ENCODE peak calls at places on chromosome 18, in nine cellular contexts. D is PC-3, N is MM.1S, B is HCT116, S is OCI-LY7, F is SK-N-SH, I is hepatocyte, G is PC-9, V is GM23338. K is an unnamed sample.

GRCh38 chr18:63022429-63023022 is 297.0 kb downstream of the BCL2 start:
- DNase-seq in G (no peak), S (no peak), D (no peak), I (no peak), B (no peak), F (peak; percentile 59), N (no peak), V (peak; percentile 78), K (no peak)

GRCh38 chr18:37249895-37250618 is 315.5 kb downstream of the CELF4 start:
- DNase-seq in I (no peak), N (no peak), S (no peak), V (no peak), B (no peak), F (no peak), D (no peak), G (no peak), K (no peak)

GRCh38 chr18:52764271-52764670 is 424.3 kb downstream of the DCC start:
- DNase-seq in V (no peak), I (peak; percentile 25), F (no peak), N (no peak), B (no peak), D (no peak), G (no peak), S (no peak), K (no peak)

GRCh38 chr18:9738266-9738969 is 30.3 kb downstream of the RAB31 start:
- DNase-seq in G (no peak), I (no peak), D (no peak), V (no peak), N (no peak), S (no peak), B (no peak), F (no peak), K (peak; percentile 26)

GRCh38 chr18:49784427-49785185 is 28.7 kb downstream of the ACAA2 start:
- DNase-seq in G (no peak), S (no peak), D (peak; percentile 23), I (no peak), V (no peak), F (no peak), N (peak; percentile 59), B (no peak), K (no peak)

GRCh38 chr18:50266248-50266704 is at the start of gene CFAP53:
- DNase-seq in F (peak; percentile 99), G (peak; percentile 83), V (peak; percentile 96), B (no peak), S (peak; percentile 85), I (peak; percentile 93), D (peak; percentile 55), N (peak; percentile 91), K (peak; percentile 97)

GRCh38 chr18:78527984-78528383 is 451.6 kb upstream of the SALL3 start:
- DNase-seq in D (no peak), S (no peak), F (no peak), I (no peak), V (no peak), N (no peak), B (no peak), G (no peak), K (no peak)

GRCh38 chr18:61772293-61772848 is 120.4 kb downstream of the RNF152 start:
- DNase-seq in G (no peak), I (no peak), S (no peak), F (no peak), V (no peak), D (no peak), B (no peak), N (no peak), K (no peak)

GRCh38 chr18:2486426-2486825 is 84.9 kb downstream of the METTL4 start:
- DNase-seq in G (no peak), I (no peak), N (no peak), S (no peak), F (no peak), B (no peak), V (no peak), D (no peak), K (no peak)
- H3K9me2 ChIP-seq in G (no peaks in the 10 kb centered on the region), I (no peaks in the 10 kb centered on the region), N (no peaks in the 10 kb centered on the region), S (no peaks in the 10 kb centered on the region), F (no peaks in the 10 kb centered on the region), B (no peaks in the 10 kb centered on the region), V (no peaks in the 10 kb centered on the region), D (no peaks in the 10 kb centered on the region), K (no peaks in the 10 kb centered on the region)

GRCh38 chr18:10858477-10858876 is 290.9 kb downstream of the PIEZO2 start:
- DNase-seq in D (no peak), G (no peak), V (no peak), S (no peak), N (no peak), B (no peak), I (no peak), F (no peak), K (no peak)

GRCh38 chr18:10863026-10863425 is 286.3 kb downstream of the PIEZO2 start:
- DNase-seq in S (no peak), D (no peak), I (no peak), F (no peak), B (no peak), G (no peak), N (no peak), V (no peak), K (no peak)

GRCh38 chr18:10860382-10860781 is 289.0 kb downstream of the PIEZO2 start:
- DNase-seq in N (no peak), F (no peak), S (no peak), B (no peak), G (no peak), I (no peak), V (no peak), D (no peak), K (no peak)

GRCh38 chr18:10864722-10865121 is 284.6 kb downstream of the PIEZO2 start:
- DNase-seq in S (peak; percentile 29), F (no peak), V (no peak), I (no peak), B (no peak), N (no peak), G (no peak), D (no peak), K (no peak)

DNA sequence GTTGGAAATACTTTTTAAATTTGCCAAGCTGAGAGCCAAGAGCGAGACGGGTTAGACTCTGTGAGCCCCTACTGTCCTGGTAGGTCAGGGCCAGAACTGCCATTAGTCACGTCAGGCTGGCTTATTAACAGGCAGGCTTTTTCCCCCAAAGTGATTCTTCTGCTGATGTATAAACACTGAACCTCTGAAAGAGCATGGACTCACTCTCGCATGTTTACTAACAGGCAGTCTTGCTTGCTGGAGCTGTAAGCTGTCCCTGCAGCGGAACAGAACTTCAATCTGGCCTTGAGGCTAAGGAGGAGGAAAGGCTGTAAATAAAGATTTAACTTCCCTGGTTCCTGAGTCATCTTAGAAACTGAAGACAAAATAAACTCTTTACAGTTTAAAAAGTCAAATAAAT is 288.4 kb downstream of the PIEZO2 start:
- DNase-seq in G (no peak), F (no peak), I (peak; percentile 54), N (no peak), B (no peak), S (no peak), D (no peak), V (no peak), K (no peak)
- H3K9me2 ChIP-seq in G (no peaks in the 10 kb centered on the region), F (no peaks in the 10 kb centered on the region), I (no peaks in the 10 kb centered on the region), N (no peaks in the 10 kb centered on the region), B (no peaks in the 10 kb centered on the region), S (no peaks in the 10 kb centered on the region), D (no peaks in the 10 kb centered on the region), V (no peaks in the 10 kb centered on the region), K (no peaks in the 10 kb centered on the region)

DNA sequence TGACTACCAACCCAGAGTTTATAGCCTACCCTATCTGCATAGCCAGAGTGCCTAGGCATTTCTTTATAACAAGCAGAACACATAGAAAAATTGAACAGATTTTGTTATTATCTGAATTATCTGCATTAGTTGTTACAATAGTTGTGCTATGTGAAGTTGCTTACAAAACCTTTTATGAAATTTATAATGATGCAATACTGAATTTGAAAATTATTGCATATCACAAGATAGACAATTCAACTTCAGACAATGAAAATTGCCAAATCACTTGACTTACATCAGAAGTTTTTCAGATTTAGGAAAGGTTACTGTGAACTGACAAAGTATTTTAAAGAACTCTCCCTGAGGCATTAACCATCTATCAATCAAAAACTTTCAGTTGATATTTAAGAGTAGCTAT is 437.9 kb upstream of the PIK3C3 start:
- DNase-seq in V (no peak), F (no peak), N (no peak), G (no peak), S (no peak), I (no peak), D (no peak), B (no peak), K (no peak)
- H3K9me2 ChIP-seq in V (no peaks in the 10 kb centered on the region), F (no peaks in the 10 kb centered on the region), N (no peaks in the 10 kb centered on the region), G (no peaks in the 10 kb centered on the region), S (no peaks in the 10 kb centered on the region), I (no peaks in the 10 kb centered on the region), D (no peaks in the 10 kb centered on the region), B (no peaks in the 10 kb centered on the region), K (no peaks in the 10 kb centered on the region)

GRCh38 chr18:34092796-34093195 is 131.9 kb downstream of the NOL4 start:
- DNase-seq in N (no peak), F (no peak), D (no peak), I (no peak), B (no peak), V (no peak), S (no peak), G (no peak), K (no peak)
- H3K9me2 ChIP-seq in N (no peaks in the 10 kb centered on the region), F (no peaks in the 10 kb centered on the region), D (no peaks in the 10 kb centered on the region), I (no peaks in the 10 kb centered on the region), B (no peaks in the 10 kb centered on the region), V (no peaks in the 10 kb centered on the region), S (no peaks in the 10 kb centered on the region), G (no peaks in the 10 kb centered on the region), K (no peaks in the 10 kb centered on the region)